ENCODE peak calls at places on chromosome 4, in four cellular contexts. One of them, this sample, is unnamed.
A peak's percentile ranks its signal among the peaks of the same experiment; 100 is the strongest.

GRCh38 chr4:165909947-165910346 is 36.9 kb downstream of the TLL1 start:
- DNase-seq in AG08395: no peak
- DNase-seq in SK-N-DZ: no peak
- DNase-seq in A172: no peak
- DNase-seq in this sample: no peak

GRCh38 chr4:7612311-7612710 is 177.6 kb upstream of the PSAPL1 start:
- DNase-seq in AG08395: no peak
- DNase-seq in A172: no peak
- DNase-seq in SK-N-DZ: no peak
- DNase-seq in this sample: no peak

GRCh38 chr4:123856689-123857545 is 460.3 kb downstream of the SPRY1 start:
- DNase-seq in AG08395: peak; percentile 45
- DNase-seq in A172: no peak
- DNase-seq in SK-N-DZ: peak; percentile 2
- DNase-seq in this sample: peak; percentile 83

GRCh38 chr4:76703123-76703490 is 194.8 kb downstream of the SOWAHB start:
- DNase-seq in SK-N-DZ: no peak
- DNase-seq in A172: peak; percentile 22
- DNase-seq in AG08395: no peak
- DNase-seq in this sample: no peak

GRCh38 chr4:8707045-8707781 is 114.6 kb downstream of the CPZ start:
- DNase-seq in AG08395: no peak
- DNase-seq in SK-N-DZ: peak; percentile 78
- DNase-seq in A172: no peak
- DNase-seq in this sample: no peak

GRCh38 chr4:95153182-95153581 is 395.4 kb downstream of the BMPR1B start:
- DNase-seq in AG08395: no peak
- DNase-seq in A172: no peak
- DNase-seq in SK-N-DZ: peak; percentile 43
- DNase-seq in this sample: no peak

GRCh38 chr4:167100120-167100519 is 134.2 kb downstream of the SPOCK3 start:
- DNase-seq in AG08395: no peak
- DNase-seq in A172: peak; percentile 73
- DNase-seq in SK-N-DZ: no peak
- DNase-seq in this sample: no peak

GRCh38 chr4:119184128-119184527 is 28.4 kb upstream of the USP53 start:
- DNase-seq in SK-N-DZ: no peak
- DNase-seq in A172: no peak
- DNase-seq in AG08395: no peak
- DNase-seq in this sample: no peak

GRCh38 chr4:146545102-146545501 is 23.4 kb upstream of the SLC10A7 start:
- DNase-seq in AG08395: peak; percentile 58
- DNase-seq in A172: peak; percentile 44
- DNase-seq in SK-N-DZ: peak; percentile 14
- DNase-seq in this sample: peak; percentile 40

GRCh38 chr4:155809835-155810234 is 51.0 kb downstream of the GUCY1B1 start:
- DNase-seq in A172: peak; percentile 80
- DNase-seq in AG08395: peak; percentile 74
- DNase-seq in SK-N-DZ: peak; percentile 57
- DNase-seq in this sample: peak; percentile 95

GRCh38 chr4:150010525-150011126 is 67.6 kb upstream of the DCLK2 start:
- DNase-seq in A172: peak; percentile 77
- DNase-seq in SK-N-DZ: peak; percentile 72
- DNase-seq in AG08395: peak; percentile 55
- DNase-seq in this sample: peak; percentile 54

GRCh38 chr4:152950402-152951274 is 14.5 kb downstream of the FHDC1 start:
- DNase-seq in A172: no peak
- DNase-seq in SK-N-DZ: no peak
- DNase-seq in AG08395: no peak
- DNase-seq in this sample: no peak

GRCh38 chr4:184968784-184969201 is 49.5 kb upstream of the HELT start:
- DNase-seq in AG08395: no peak
- DNase-seq in SK-N-DZ: no peak
- DNase-seq in A172: no peak
- DNase-seq in this sample: no peak

GRCh38 chr4:121728066-121728465 is 31.3 kb upstream of the ANXA5 start:
- DNase-seq in AG08395: peak; percentile 87
- DNase-seq in SK-N-DZ: no peak
- DNase-seq in A172: peak; percentile 83
- DNase-seq in this sample: peak; percentile 97

GRCh38 chr4:157057187-157057586 is 18.8 kb upstream of the GLRB start:
- DNase-seq in AG08395: no peak
- DNase-seq in A172: no peak
- DNase-seq in SK-N-DZ: no peak
- DNase-seq in this sample: no peak

GRCh38 chr4:187179086-187180070 is 455.7 kb upstream of the FAT1 start:
- DNase-seq in SK-N-DZ: no peak
- DNase-seq in AG08395: no peak
- DNase-seq in A172: no peak
- DNase-seq in this sample: no peak

GRCh38 chr4:170428929-170429328 is 339.2 kb upstream of the AADAT start:
- DNase-seq in SK-N-DZ: no peak
- DNase-seq in A172: no peak
- DNase-seq in AG08395: no peak
- DNase-seq in this sample: no peak

GRCh38 chr4:31803511-31804195 is 1083.5 kb downstream of the PCDH7 start:
- DNase-seq in AG08395: no peak
- DNase-seq in SK-N-DZ: no peak
- DNase-seq in A172: peak; percentile 21
- DNase-seq in this sample: no peak

GRCh38 chr4:89400408-89401035 is 92.9 kb upstream of the GPRIN3 start:
- DNase-seq in SK-N-DZ: no peak
- DNase-seq in AG08395: no peak
- DNase-seq in A172: peak; percentile 67
- DNase-seq in this sample: no peak

GRCh38 chr4:123583043-123583442 is 186.4 kb downstream of the SPRY1 start:
- DNase-seq in AG08395: no peak
- DNase-seq in A172: no peak
- DNase-seq in SK-N-DZ: no peak
- DNase-seq in this sample: no peak

GRCh38 chr4:7218686-7219085 is 26.3 kb downstream of the SORCS2 start:
- DNase-seq in A172: no peak
- DNase-seq in AG08395: no peak
- DNase-seq in SK-N-DZ: no peak
- DNase-seq in this sample: no peak

GRCh38 chr4:48137766-48138349 is 3.8 kb upstream of the TXK start:
- DNase-seq in SK-N-DZ: no peak
- DNase-seq in AG08395: no peak
- DNase-seq in A172: no peak
- DNase-seq in this sample: no peak

GRCh38 chr4:185838104-185838452 is 26.1 kb upstream of the SORBS2 start:
- DNase-seq in A172: no peak
- DNase-seq in AG08395: no peak
- DNase-seq in SK-N-DZ: no peak
- DNase-seq in this sample: no peak

GRCh38 chr4:104524026-104524425 is 29.3 kb upstream of the CXXC4 start:
- DNase-seq in AG08395: no peak
- DNase-seq in SK-N-DZ: no peak
- DNase-seq in A172: no peak
- DNase-seq in this sample: no peak

GRCh38 chr4:128657638-128658037 is 151.9 kb upstream of the JADE1 start:
- DNase-seq in SK-N-DZ: no peak
- DNase-seq in A172: no peak
- DNase-seq in AG08395: no peak
- DNase-seq in this sample: no peak

GRCh38 chr4:66946761-66947160 is 598.5 kb downstream of the CENPC start:
- DNase-seq in AG08395: no peak
- DNase-seq in A172: no peak
- DNase-seq in SK-N-DZ: no peak
- DNase-seq in this sample: no peak

GRCh38 chr4:186166852-186167512 is 24.4 kb upstream of the CYP4V2 start:
- DNase-seq in AG08395: no peak
- DNase-seq in SK-N-DZ: no peak
- DNase-seq in A172: no peak
- DNase-seq in this sample: no peak

GRCh38 chr4:3136454-3136853 is 62.0 kb downstream of the HTT start:
- DNase-seq in SK-N-DZ: no peak
- DNase-seq in A172: no peak
- DNase-seq in AG08395: no peak
- DNase-seq in this sample: no peak

GRCh38 chr4:183455431-183456145 is 11.2 kb downstream of the CDKN2AIP start:
- DNase-seq in A172: peak; percentile 41
- DNase-seq in SK-N-DZ: no peak
- DNase-seq in AG08395: no peak
- DNase-seq in this sample: no peak

GRCh38 chr4:7823416-7823824 is 116.2 kb downstream of the AFAP1 start:
- DNase-seq in SK-N-DZ: no peak
- DNase-seq in AG08395: no peak
- DNase-seq in A172: no peak
- DNase-seq in this sample: no peak

GRCh38 chr4:4334798-4335520 is 44.9 kb downstream of the ZBTB49 start:
- DNase-seq in AG08395: peak; percentile 22
- DNase-seq in SK-N-DZ: peak; percentile 59
- DNase-seq in A172: peak; percentile 66
- DNase-seq in this sample: peak; percentile 45